ENCODE peak calls at places on chromosomes 12 and 14, in nine cellular contexts. D, Y, N, T, B, S, W, V and F are unnamed samples.

GRCh38 chr14:76950043-76951020 is 78.2 kb downstream of the IRF2BPL start:
- DNase-seq in B (no peak), V (no peak), T (no peak), S (no peak), W (peak; percentile 70), D (no peak), N (no peak), Y (no peak), F (no peak)

GRCh38 chr14:105076296-105076804 is 11.1 kb upstream of the GPR132 start:
- DNase-seq in W (no peak), Y (no peak), S (no peak), T (no peak), D (no peak), B (no peak), V (no peak), N (no peak), F (no peak)

GRCh38 chr14:101033446-101034165 is 130.1 kb upstream of the RTL1 start:
- DNase-seq in V (no peak), D (no peak), W (no peak), Y (no peak), S (no peak), N (no peak), B (no peak), T (no peak), F (no peak)

GRCh38 chr12:1769809-1770494 is 50.4 kb upstream of the LRTM2 start:
- DNase-seq in S (no peak), D (no peak), N (no peak), T (no peak), Y (no peak), B (no peak), W (no peak), V (no peak), F (no peak)

GRCh38 chr12:1523046-1523445 is 71.3 kb downstream of the FBXL14 start:
- DNase-seq in V (no peak), S (no peak), T (no peak), B (no peak), W (no peak), Y (no peak), D (no peak), N (no peak), F (no peak)

GRCh38 chr12:19967486-19967885 is 400.9 kb upstream of the PDE3A start:
- DNase-seq in B (no peak), W (peak; percentile 95), D (no peak), Y (peak; percentile 95), S (no peak), T (peak; percentile 98), V (no peak), N (no peak), F (no peak)

GRCh38 chr14:90495357-90496276 is 98.8 kb downstream of the CALM1 start:
- DNase-seq in T (peak; percentile 66), V (peak; percentile 25), S (no peak), B (peak; percentile 18), D (no peak), W (peak; percentile 45), Y (peak; percentile 16), N (peak; percentile 53), F (no peak)

GRCh38 chr12:9214536-9214935 is 6.3 kb upstream of the PZP start:
- DNase-seq in V (no peak), T (no peak), B (no peak), D (no peak), N (no peak), W (no peak), S (no peak), Y (no peak), F (no peak)

GRCh38 chr14:34368115-34368970 is 93.7 kb downstream of the SPTSSA start:
- DNase-seq in Y (peak; percentile 88), D (peak; percentile 69), W (peak; percentile 94), V (no peak), T (no peak), B (no peak), N (no peak), S (no peak), F (no peak)

GRCh38 chr12:124078800-124079199 is 105.8 kb downstream of the ZNF664 start:
- DNase-seq in N (no peak), W (no peak), B (no peak), D (no peak), T (no peak), Y (no peak), V (no peak), S (no peak), F (no peak)

GRCh38 chr12:32039341-32039740 is 67.3 kb upstream of the BICD1 start:
- DNase-seq in D (no peak), W (peak; percentile 36), Y (no peak), N (no peak), B (no peak), T (no peak), S (no peak), V (no peak), F (no peak)

GRCh38 chr12:571795-572531 is 91.3 kb downstream of the NINJ2 start:
- DNase-seq in W (no peak), Y (no peak), D (no peak), B (no peak), N (peak; percentile 58), S (no peak), V (peak; percentile 63), T (no peak), F (no peak)

GRCh38 chr14:75201087-75201486 is 24.7 kb upstream of the TMED10 start:
- DNase-seq in T (no peak), D (no peak), S (no peak), W (no peak), Y (no peak), V (no peak), B (no peak), N (no peak), F (no peak)

GRCh38 chr12:30417697-30418231 is 277.9 kb downstream of the IPO8 start:
- DNase-seq in T (peak; percentile 90), V (no peak), D (no peak), Y (peak; percentile 23), N (no peak), S (no peak), B (no peak), W (peak; percentile 86), F (no peak)

GRCh38 chr12:105294886-105295479 is 35.5 kb upstream of the C12orf75 start:
- DNase-seq in S (no peak), B (no peak), T (no peak), D (no peak), V (no peak), Y (no peak), W (no peak), N (no peak), F (no peak)

GRCh38 chr12:110885152-110885840 is 35.1 kb downstream of the MYL2 start:
- DNase-seq in S (no peak), Y (no peak), W (no peak), B (no peak), D (no peak), N (no peak), V (no peak), T (no peak), F (no peak)

GRCh38 chr12:99121476-99121965 is 476.4 kb downstream of the APAF1 start:
- DNase-seq in N (no peak), V (no peak), T (no peak), S (no peak), B (no peak), W (no peak), D (no peak), Y (no peak), F (no peak)

GRCh38 chr12:94561943-94562411 is 88.4 kb downstream of the TMCC3 start:
- DNase-seq in B (no peak), W (no peak), N (no peak), V (no peak), Y (no peak), D (no peak), S (no peak), T (no peak), F (no peak)

GRCh38 chr14:80955434-80955939 is at the start of gene TSHR:
- DNase-seq in B (no peak), T (no peak), V (peak; percentile 40), Y (no peak), N (no peak), W (no peak), S (no peak), D (no peak), F (no peak)

GRCh38 chr14:51603495-51603894 is 48.2 kb upstream of the FRMD6 start:
- DNase-seq in B (no peak), W (peak; percentile 86), D (no peak), T (no peak), V (no peak), Y (no peak), S (no peak), N (no peak), F (no peak)

GRCh38 chr12:29396774-29397173 is 15.8 kb upstream of the ERGIC2 start:
- DNase-seq in D (no peak), B (no peak), N (no peak), S (no peak), Y (no peak), V (no peak), W (no peak), T (peak; percentile 54), F (no peak)

GRCh38 chr12:100986595-100987547 is 192.3 kb downstream of the ANO4 start:
- DNase-seq in T (no peak), D (no peak), V (no peak), B (no peak), Y (peak; percentile 87), W (peak; percentile 94), S (no peak), N (no peak), F (no peak)

GRCh38 chr12:12689672-12690287 is 6.2 kb downstream of the GPR19 start:
- DNase-seq in N (no peak), S (no peak), W (no peak), Y (no peak), V (no peak), D (no peak), B (no peak), T (no peak), F (no peak)

GRCh38 chr12:23771230-23771949 is 178.1 kb downstream of the SOX5 start:
- DNase-seq in B (no peak), S (no peak), N (peak; percentile 66), W (no peak), D (no peak), Y (no peak), T (no peak), V (no peak), F (no peak)

GRCh38 chr14:73613046-73613383 is 698 bp downstream of the ACOT6 start:
- DNase-seq in Y (no peak), V (no peak), T (no peak), S (no peak), N (no peak), W (no peak), B (no peak), D (peak; percentile 36), F (no peak)

GRCh38 chr12:102050660-102051430 is 10.9 kb downstream of the WASHC3 start:
- DNase-seq in D (no peak), T (no peak), V (no peak), W (no peak), S (no peak), B (no peak), N (no peak), Y (no peak), F (no peak)

GRCh38 chr14:103735815-103736545 is 20.4 kb downstream of the ZFYVE21 start:
- DNase-seq in W (no peak), S (no peak), D (no peak), N (no peak), Y (no peak), B (no peak), T (no peak), V (no peak), F (peak; percentile 67)

GRCh38 chr12:76117067-76117691 is 32.7 kb upstream of the NAP1L1 start:
- DNase-seq in B (no peak), N (no peak), W (no peak), D (no peak), Y (no peak), T (no peak), S (no peak), V (no peak), F (no peak)

GRCh38 chr12:104652910-104653309 is 196.2 kb downstream of the CHST11 start:
- DNase-seq in S (no peak), W (no peak), D (no peak), Y (no peak), N (no peak), V (no peak), T (no peak), B (no peak), F (no peak)

GRCh38 chr14:102717211-102717610 is 60.0 kb upstream of the TRAF3 start:
- DNase-seq in T (no peak), V (peak; percentile 79), Y (no peak), B (no peak), N (no peak), S (no peak), W (no peak), D (no peak), F (peak; percentile 71)

GRCh38 chr14:55398679-55399078 is 13.0 kb downstream of the ATG14 start:
- DNase-seq in T (peak; percentile 93), B (no peak), V (no peak), S (no peak), N (no peak), D (no peak), Y (peak; percentile 83), W (peak; percentile 96), F (no peak)